ENCODE peak calls at places on chromosome 11, in six cellular contexts. K is Daoy; U is stimulated activated CD4-positive, alpha-beta T cell treated with anti-CD3 and anti-CD28 coated beads, Interleukin-1b, Interleukin-23, amount 100 ng/mL, for 1 hour; G is left cardiac atrium; H is heart left ventricle; Q is glutamatergic neuron. R is an unnamed sample.

GRCh38 chr11:134584706-134585445 is 172.8 kb upstream of the B3GAT1 start:
- DNase-seq in G (no peak), U (no peak), H (no peak), K (no peak), Q (no peak), R (no peak)

GRCh38 chr11:1480191-1480554 is 6.4 kb downstream of the MOB2 start:
- DNase-seq in G (no peak), K (no peak), U (no peak), H (no peak), Q (no peak), R (no peak)

GRCh38 chr11:10298342-10298741 is 4.3 kb upstream of the SBF2 start:
- DNase-seq in G (no peak), U (no peak), H (no peak), Q (no peak), K (peak; percentile 89), R (peak; percentile 53)

GRCh38 chr11:64629796-64630562 is 39.0 kb downstream of the SLC22A12 start:
- DNase-seq in G (no peak), K (no peak), Q (peak; percentile 63), H (no peak), U (no peak), R (no peak)

GRCh38 chr11:26621147-26621546 is 49.1 kb upstream of the MUC15 start:
- DNase-seq in H (no peak), U (no peak), K (peak; percentile 68), Q (no peak), G (no peak), R (no peak)

GRCh38 chr11:2934057-2934550 is 4.9 kb upstream of the PHLDA2 start:
- DNase-seq in Q (no peak), G (no peak), H (no peak), U (no peak), K (no peak), R (no peak)

GRCh38 chr11:99320769-99321290 is 300.1 kb downstream of the CNTN5 start:
- DNase-seq in H (no peak), U (no peak), K (no peak), G (no peak), Q (no peak), R (no peak)

GRCh38 chr11:434496-434895 is 7.3 kb downstream of the ANO9 start:
- DNase-seq in K (no peak), H (no peak), G (peak; percentile 9), Q (no peak), U (no peak), R (no peak)

GRCh38 chr11:125372088-125372487 is 124.0 kb downstream of the FEZ1 start:
- DNase-seq in U (no peak), H (no peak), K (no peak), Q (no peak), G (no peak), R (no peak)

R was measured in NCI-H187.